ENCODE peak calls at places on chromosomes 16 and 17, in five cellular contexts. One of them, this sample, is unnamed.

GRCh38 chr16:84239910-84240309 is at the start of gene KCNG4:
- DNase-seq in pancreas: no peak
- DNase-seq in NCI-H345: no peak
- DNase-seq in C1 segment of cervical spinal cord: no peak
- DNase-seq in SJCRH30: peak
- DNase-seq in this sample: no peak

GRCh38 chr17:2101448-2102257 is 46.8 kb downstream of the HIC1 start:
- DNase-seq in pancreas: peak
- DNase-seq in NCI-H345: no peak
- DNase-seq in C1 segment of cervical spinal cord: no peak
- DNase-seq in SJCRH30: no peak
- DNase-seq in this sample: no peak

GRCh38 chr17:62933986-62934385 is 32.0 kb upstream of the TANC2 start:
- DNase-seq in pancreas: no peak
- DNase-seq in NCI-H345: no peak
- DNase-seq in C1 segment of cervical spinal cord: no peak
- DNase-seq in SJCRH30: no peak
- DNase-seq in this sample: peak

GRCh38 chr16:27698266-27698665 is 148.3 kb downstream of the KATNIP start:
- DNase-seq in pancreas: no peak
- DNase-seq in NCI-H345: no peak
- DNase-seq in C1 segment of cervical spinal cord: no peak
- DNase-seq in SJCRH30: no peak
- DNase-seq in this sample: no peak

GRCh38 chr16:85231959-85232358 is 119.7 kb upstream of the CIBAR2 start:
- DNase-seq in pancreas: no peak
- DNase-seq in NCI-H345: peak
- DNase-seq in C1 segment of cervical spinal cord: no peak
- DNase-seq in SJCRH30: no peak
- DNase-seq in this sample: no peak

GRCh38 chr17:45318561-45319230 is 1.9 kb upstream of the MAP3K14 start:
- DNase-seq in pancreas: no peak
- DNase-seq in NCI-H345: no peak
- DNase-seq in C1 segment of cervical spinal cord: no peak
- DNase-seq in SJCRH30: no peak
- DNase-seq in this sample: no peak

GRCh38 chr16:89599451-89599858 is 14.0 kb upstream of the DPEP1 start:
- DNase-seq in pancreas: no peak
- DNase-seq in NCI-H345: peak
- DNase-seq in C1 segment of cervical spinal cord: no peak
- DNase-seq in SJCRH30: peak
- DNase-seq in this sample: no peak

GRCh38 chr16:685967-686366 is 1.8 kb upstream of the JMJD8 start:
- DNase-seq in pancreas: peak
- DNase-seq in NCI-H345: peak
- DNase-seq in C1 segment of cervical spinal cord: no peak
- DNase-seq in SJCRH30: no peak
- DNase-seq in this sample: peak

GRCh38 chr16:25614836-25615235 is 76.9 kb upstream of the HS3ST4 start:
- DNase-seq in pancreas: no peak
- DNase-seq in NCI-H345: no peak
- DNase-seq in C1 segment of cervical spinal cord: no peak
- DNase-seq in SJCRH30: no peak
- DNase-seq in this sample: no peak

GRCh38 chr17:27323538-27324212 is 29.8 kb downstream of the WSB1 start:
- DNase-seq in pancreas: peak
- DNase-seq in NCI-H345: no peak
- DNase-seq in C1 segment of cervical spinal cord: no peak
- DNase-seq in SJCRH30: peak
- DNase-seq in this sample: peak

GRCh38 chr17:7587420-7587786 is 2.5 kb downstream of the SOX15 start:
- DNase-seq in pancreas: peak
- DNase-seq in NCI-H345: no peak
- DNase-seq in C1 segment of cervical spinal cord: no peak
- DNase-seq in SJCRH30: peak
- DNase-seq in this sample: peak

GRCh38 chr16:49352923-49353322 is 20.7 kb upstream of the C16orf78 start:
- DNase-seq in pancreas: no peak
- DNase-seq in NCI-H345: no peak
- DNase-seq in C1 segment of cervical spinal cord: no peak
- DNase-seq in SJCRH30: peak
- DNase-seq in this sample: peak

GRCh38 chr17:34364741-34365140 is 1.7 kb upstream of the CCL1 start:
- DNase-seq in pancreas: no peak
- DNase-seq in NCI-H345: no peak
- DNase-seq in C1 segment of cervical spinal cord: no peak
- DNase-seq in SJCRH30: no peak
- DNase-seq in this sample: no peak

GRCh38 chr16:3485821-3486505 is 9.3 kb downstream of the C16orf90 start:
- DNase-seq in pancreas: no peak
- DNase-seq in NCI-H345: no peak
- DNase-seq in C1 segment of cervical spinal cord: no peak
- DNase-seq in SJCRH30: no peak
- DNase-seq in this sample: no peak

GRCh38 chr16:84302111-84302954 is 7.7 kb downstream of the WFDC1 start:
- DNase-seq in pancreas: no peak
- DNase-seq in NCI-H345: no peak
- DNase-seq in C1 segment of cervical spinal cord: no peak
- DNase-seq in SJCRH30: no peak
- DNase-seq in this sample: no peak

GRCh38 chr16:89805136-89805905 is 11.1 kb downstream of the FANCA start:
- DNase-seq in pancreas: no peak
- DNase-seq in NCI-H345: no peak
- DNase-seq in C1 segment of cervical spinal cord: no peak
- DNase-seq in SJCRH30: no peak
- DNase-seq in this sample: peak

GRCh38 chr16:89096768-89097527 is 3.3 kb downstream of the ACSF3 start:
- DNase-seq in pancreas: no peak
- DNase-seq in NCI-H345: no peak
- DNase-seq in C1 segment of cervical spinal cord: no peak
- DNase-seq in SJCRH30: no peak
- DNase-seq in this sample: no peak

GRCh38 chr16:22092143-22092933 is at the start of gene VWA3A:
- DNase-seq in pancreas: peak
- DNase-seq in NCI-H345: peak
- DNase-seq in C1 segment of cervical spinal cord: no peak
- DNase-seq in SJCRH30: no peak
- DNase-seq in this sample: peak

GRCh38 chr16:11255737-11256656 is at the start of gene SOCS1:
- DNase-seq in pancreas: peak
- DNase-seq in NCI-H345: peak
- DNase-seq in C1 segment of cervical spinal cord: peak
- DNase-seq in SJCRH30: peak
- DNase-seq in this sample: peak